ENCODE peak calls at places on chromosome 7, in four cellular contexts. O is IMR-90, P is mammary epithelial cell, V is esophagus muscularis mucosa. R is an unnamed sample.
A peak's percentile ranks its signal among the peaks of the same experiment; 100 is the strongest.

GRCh38 chr7:23100697-23101096 is 4.9 kb upstream of the KLHL7 start:
- DNase-seq in O (no peak), P (no peak), V (no peak), R (no peak)

GRCh38 chr7:34751725-34752643 is 94.0 kb downstream of the NPSR1 start:
- DNase-seq in O (no peak), P (no peak), V (no peak), R (no peak)

GRCh38 chr7:33868151-33868550 is 37.2 kb upstream of the BMPER start:
- DNase-seq in O (peak; percentile 69), P (peak; percentile 60), V (no peak), R (no peak)

GRCh38 chr7:71595176-71595575 is 463.2 kb downstream of the GALNT17 start:
- DNase-seq in O (no peak), P (no peak), V (no peak), R (no peak)

GRCh38 chr7:148116954-148117353 is 473.6 kb upstream of the C7orf33 start:
- DNase-seq in O (no peak), P (no peak), V (no peak), R (no peak)

GRCh38 chr7:116236020-116236630 is 25.8 kb downstream of the TES start:
- DNase-seq in O (peak; percentile 65), P (no peak), V (no peak), R (peak; percentile 16)

GRCh38 chr7:76272142-76272541 is 30.3 kb upstream of the HSPB1 start:
- DNase-seq in O (no peak), P (no peak), V (no peak), R (no peak)

GRCh38 chr7:17651926-17652385 is 288.3 kb downstream of the SNX13 start:
- DNase-seq in O (peak; percentile 90), P (peak; percentile 79), V (no peak), R (no peak)

GRCh38 chr7:54680377-54681005 is 78.5 kb downstream of the SEC61G start:
- DNase-seq in O (no peak), P (no peak), V (no peak), R (no peak)

GRCh38 chr7:153604-154003 is 38.8 kb upstream of the FAM20C start:
- DNase-seq in O (no peak), P (no peak), V (no peak), R (no peak)

GRCh38 chr7:77455334-77455733 is 39.2 kb upstream of the GSAP start:
- DNase-seq in O (peak; percentile 97), P (peak; percentile 65), V (no peak), R (no peak)

GRCh38 chr7:149060161-149060560 is 30.4 kb downstream of the ZNF786 start:
- DNase-seq in O (peak; percentile 33), P (peak; percentile 8), V (no peak), R (no peak)

DNA sequence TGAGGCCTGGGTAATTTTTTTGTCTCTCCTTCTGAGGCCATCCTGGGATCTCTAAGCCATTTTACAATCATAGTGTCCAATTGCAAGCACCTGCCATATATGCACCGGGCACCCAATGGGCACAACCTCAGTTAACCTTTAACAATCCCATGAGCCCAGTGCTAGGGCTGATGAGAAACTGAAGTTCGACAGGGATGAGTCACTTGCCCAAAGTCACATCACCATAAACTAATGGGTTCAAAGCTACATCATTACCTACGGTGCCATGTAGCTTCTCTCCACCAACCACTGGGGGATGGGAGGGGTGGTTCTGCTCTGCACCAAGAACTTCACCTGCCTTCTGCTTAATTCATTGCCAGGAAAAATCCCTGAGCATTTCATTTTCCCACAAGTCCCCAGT is 95.8 kb upstream of the ZNF716 start:
- DNase-seq in O (no peak), P (no peak), V (no peak), R (no peak)
- H3K9me3 ChIP-seq in O (peaks cover 44% of the 10 kb centered on the region), P (peaks cover 39% of the 10 kb centered on the region), V (no peaks in the 10 kb centered on the region), R (no peaks in the 10 kb centered on the region)

GRCh38 chr7:64528770-64529169 is 34.1 kb downstream of the ZNF680 start:
- DNase-seq in O (no peak), P (no peak), V (no peak), R (no peak)
- H3K9me3 ChIP-seq in O (peaks cover 21% of the 10 kb centered on the region), P (peaks cover 26% of the 10 kb centered on the region), V (peaks cover 18% of the 10 kb centered on the region), R (peaks cover 24% of the 10 kb centered on the region)

DNA sequence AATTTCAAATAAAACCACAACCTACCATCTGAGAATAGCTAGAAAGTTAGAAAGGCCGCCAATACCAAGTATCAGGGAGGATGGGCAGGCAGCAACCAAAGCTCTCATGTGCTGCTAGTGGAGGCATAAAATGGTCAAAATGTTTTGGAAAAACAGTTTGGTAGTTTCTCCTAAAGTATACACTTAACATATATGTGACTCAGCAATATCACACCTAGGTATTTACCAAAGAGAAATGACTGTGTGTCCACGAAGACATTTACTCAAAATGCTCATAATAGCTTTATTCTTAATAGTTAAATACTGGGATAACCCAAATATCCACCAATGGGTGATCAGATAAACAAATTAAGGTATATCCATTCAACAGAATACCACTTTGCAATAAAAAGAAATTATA is 14.3 kb downstream of the RHEB start:
- DNase-seq in O (no peak), P (no peak), V (no peak), R (no peak)
- H3K9me3 ChIP-seq in O (no peaks in the 10 kb centered on the region), P (no peaks in the 10 kb centered on the region), V (no peaks in the 10 kb centered on the region), R (no peaks in the 10 kb centered on the region)

GRCh38 chr7:63042730-63043511 is 955.7 kb upstream of the ZNF722 start:
- DNase-seq in O (no peak), P (no peak), V (no peak), R (no peak)

GRCh38 chr7:63040336-63040735 is 958.3 kb upstream of the ZNF722 start:
- DNase-seq in O (no peak), P (no peak), V (no peak), R (no peak)

GRCh38 chr7:63039882-63040281 is 958.8 kb upstream of the ZNF722 start:
- DNase-seq in O (no peak), P (no peak), V (no peak), R (no peak)

GRCh38 chr7:63041786-63042185 is 956.9 kb upstream of the ZNF722 start:
- DNase-seq in O (no peak), P (no peak), V (no peak), R (no peak)

DNA sequence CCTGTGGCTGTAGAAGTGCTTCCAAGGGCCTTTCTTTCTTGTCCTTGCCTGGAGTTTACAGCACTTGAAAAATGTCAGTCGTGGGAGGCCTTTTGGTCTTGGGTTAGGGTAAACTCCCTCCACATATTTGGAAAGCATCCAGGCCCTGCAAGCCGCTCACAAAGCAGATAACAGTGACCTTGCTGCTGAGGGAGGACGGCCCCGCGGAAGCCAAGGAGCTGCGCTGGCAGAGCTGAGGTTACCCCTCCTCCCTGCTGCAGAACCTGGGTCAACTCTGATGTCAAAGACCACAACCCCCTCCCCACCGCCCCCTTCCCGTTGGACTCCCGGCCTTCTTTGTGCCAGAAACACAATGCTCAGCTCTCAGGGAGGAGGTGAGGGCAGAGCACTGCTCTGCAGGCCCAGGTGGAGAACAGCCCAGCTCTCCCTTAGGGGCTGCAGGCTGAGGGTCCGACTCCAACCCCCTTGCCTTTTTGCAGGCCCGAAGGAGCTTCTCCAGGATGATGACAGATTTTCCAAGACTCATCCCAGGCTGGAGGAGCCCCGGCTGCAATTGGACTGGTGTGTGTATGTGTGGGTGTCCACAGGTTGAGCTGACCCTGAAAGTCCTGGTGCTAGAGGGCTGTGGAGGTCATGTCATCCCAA is 957.6 kb upstream of the ZNF722 start:
- DNase-seq in O (no peak), P (no peak), V (no peak), R (no peak)
- H3K9me3 ChIP-seq in O (peaks cover 55% of the 10 kb centered on the region), P (peaks cover 48% of the 10 kb centered on the region), V (no peaks in the 10 kb centered on the region), R (peaks cover 3% of the 10 kb centered on the region)

GRCh38 chr7:158355456-158356065 is 232.1 kb downstream of the PTPRN2 start:
- DNase-seq in O (no peak), P (no peak), V (no peak), R (no peak)

GRCh38 chr7:158357106-158357897 is 230.3 kb downstream of the PTPRN2 start:
- DNase-seq in O (no peak), P (no peak), V (no peak), R (no peak)

GRCh38 chr7:158354861-158355260 is 232.8 kb downstream of the PTPRN2 start:
- DNase-seq in O (no peak), P (no peak), V (no peak), R (no peak)

GRCh38 chr7:158357898-158358821 is 229.5 kb downstream of the PTPRN2 start:
- DNase-seq in O (no peak), P (no peak), V (no peak), R (no peak)

DNA sequence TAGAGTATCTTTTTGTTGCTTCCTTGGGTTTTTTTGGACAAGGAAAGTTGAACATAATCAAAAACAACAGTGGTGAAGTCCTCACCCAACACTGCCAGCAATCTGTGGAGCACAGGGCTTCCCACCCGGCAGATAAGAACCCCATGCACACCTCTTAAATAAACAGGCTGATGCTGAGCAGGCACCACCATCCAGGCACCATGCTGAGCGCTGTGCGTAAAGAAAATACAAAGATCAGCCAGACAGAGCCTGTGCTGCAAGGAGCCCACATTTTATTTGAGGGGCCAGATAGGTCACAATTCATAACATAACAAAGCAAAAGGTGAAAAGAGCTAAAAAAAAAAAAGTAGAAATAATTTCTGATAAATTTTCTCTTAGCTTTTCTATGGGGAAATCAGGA is 231.2 kb downstream of the PTPRN2 start:
- DNase-seq in O (no peak), P (no peak), V (no peak), R (no peak)
- H3K9me3 ChIP-seq in O (peaks cover 48% of the 10 kb centered on the region), P (peaks cover 22% of the 10 kb centered on the region), V (peaks cover 12% of the 10 kb centered on the region), R (no peaks in the 10 kb centered on the region)

GRCh38 chr7:2702594-2702957 is 14.6 kb downstream of the AMZ1 start:
- DNase-seq in O (no peak), P (no peak), V (no peak), R (no peak)

GRCh38 chr7:2699289-2699620 is 11.3 kb downstream of the AMZ1 start:
- DNase-seq in O (no peak), P (no peak), V (no peak), R (no peak)

GRCh38 chr7:2701406-2701805 is 13.4 kb downstream of the AMZ1 start:
- DNase-seq in O (no peak), P (no peak), V (no peak), R (no peak)

GRCh38 chr7:2700141-2700850 is 12.3 kb downstream of the AMZ1 start:
- DNase-seq in O (no peak), P (no peak), V (no peak), R (no peak)

DNA sequence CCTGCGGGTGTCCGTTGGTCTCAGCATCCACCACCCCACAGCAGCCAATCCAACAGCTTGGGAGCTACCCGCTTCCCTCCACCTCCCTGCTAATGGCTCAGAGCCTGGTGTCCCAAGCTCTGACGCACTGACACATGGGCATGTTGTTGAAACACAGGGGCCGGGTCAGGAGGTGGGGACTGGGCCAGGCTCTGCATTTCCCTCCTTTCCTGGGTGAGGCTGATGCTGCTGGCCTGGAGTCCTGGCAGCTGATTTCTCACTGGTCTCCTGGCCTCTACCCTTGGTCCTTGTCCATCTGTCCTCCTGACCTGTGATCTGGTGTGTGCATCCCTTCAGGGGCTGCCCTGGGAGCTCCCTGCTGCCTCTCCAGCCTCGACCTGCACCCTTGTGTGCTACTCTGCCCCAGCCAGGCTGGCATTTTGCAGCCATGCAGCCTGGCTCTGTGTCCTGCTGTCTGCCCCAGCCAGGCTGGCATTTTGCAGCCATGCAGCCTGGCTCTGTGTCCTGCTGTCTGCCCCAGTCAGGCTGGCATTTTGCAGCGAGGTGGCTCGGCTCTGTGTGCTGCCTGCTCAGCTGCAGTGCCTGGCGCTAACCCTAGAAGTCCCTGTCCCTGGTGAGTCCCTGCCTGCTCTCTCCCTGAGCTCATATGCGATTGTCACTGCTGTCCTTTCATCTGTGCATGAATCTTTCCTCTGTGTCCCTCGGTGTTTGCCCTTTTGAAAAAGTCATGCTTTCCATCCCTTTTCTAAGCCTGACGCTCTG is 14.0 kb downstream of the AMZ1 start:
- DNase-seq in O (peak; percentile 57), P (no peak), V (no peak), R (no peak)
- H3K9me3 ChIP-seq in O (no peaks in the 10 kb centered on the region), P (no peaks in the 10 kb centered on the region), V (no peaks in the 10 kb centered on the region), R (no peaks in the 10 kb centered on the region)

R was measured in T-helper 17 cell.